ENCODE peak calls at places on chromosome 13, in four cellular contexts. E, L, R and F are unnamed samples. For H3K4me1, the result is how much of the 10 kb centered on the place peaks cover.

GRCh38 chr13:49602005-49602404 is 16.6 kb upstream of the RCBTB1 start:
- DNase-seq in E (no peak), L (no peak), R (no peak), F (no peak)

GRCh38 chr13:33025220-33025744 is 9.1 kb downstream of the KL start:
- DNase-seq in E (no peak), L (no peak), R (no peak), F (peak)

GRCh38 chr13:64272681-64273080 is 2857.0 kb upstream of the PCDH20 start:
- DNase-seq in E (no peak), L (no peak), R (no peak), F (no peak)

GRCh38 chr13:83536941-83537340 is 345.3 kb downstream of the SLITRK1 start:
- DNase-seq in E (no peak), L (no peak), R (no peak), F (no peak)

GRCh38 chr13:98216135-98216565 is 39.1 kb upstream of the RNF113B start:
- DNase-seq in E (no peak), L (peak), R (no peak), F (no peak)

GRCh38 chr13:51970251-51970793 is 40.9 kb downstream of the ATP7B start:
- DNase-seq in E (no peak), L (no peak), R (no peak), F (no peak)

GRCh38 chr13:72983085-72983768 is 75.6 kb upstream of the KLF5 start:
- DNase-seq in E (no peak), L (peak), R (no peak), F (no peak)

GRCh38 chr13:51998723-51999471 is 12.4 kb downstream of the ATP7B start:
- DNase-seq in E (no peak), L (no peak), R (no peak), F (peak)

GRCh38 chr13:76016799-76017198 is 380.7 kb downstream of the LMO7 start:
- DNase-seq in E (peak), L (no peak), R (no peak), F (peak)

DNA sequence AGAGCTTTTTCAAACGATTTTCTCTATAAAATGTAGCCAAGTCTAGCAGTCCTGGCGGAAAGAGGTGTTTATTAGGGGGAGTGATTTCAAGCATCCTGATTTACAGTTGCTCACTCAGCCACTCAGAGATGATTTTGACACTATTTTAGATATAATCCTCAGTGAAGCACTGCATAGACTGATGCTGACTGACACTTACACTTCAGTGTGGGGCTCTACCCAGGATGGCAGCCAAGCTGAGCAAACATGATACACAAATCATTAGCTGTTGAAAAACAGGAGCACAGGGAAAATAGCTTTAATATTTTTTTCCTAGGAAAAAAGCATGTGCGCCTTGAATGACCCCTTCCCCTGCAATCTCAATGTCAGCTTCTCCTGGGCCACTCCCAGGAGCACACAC is 36.6 kb downstream of the RCBTB2 start:
- DNase-seq in E (no peak), L (no peak), R (no peak), F (no peak)
- H3K4me1 ChIP-seq in E (under half), L (under half), R (under half), F (under half)

GRCh38 chr13:73983109-73983508 is 151.1 kb downstream of the KLF12 start:
- DNase-seq in E (no peak), L (no peak), R (no peak), F (no peak)

GRCh38 chr13:73987618-73988017 is 146.6 kb downstream of the KLF12 start:
- DNase-seq in E (no peak), L (no peak), R (no peak), F (no peak)

GRCh38 chr13:73984201-73984600 is 150.0 kb downstream of the KLF12 start:
- DNase-seq in E (no peak), L (no peak), R (no peak), F (no peak)

GRCh38 chr13:73985789-73986188 is 148.4 kb downstream of the KLF12 start:
- DNase-seq in E (no peak), L (no peak), R (no peak), F (no peak)

DNA sequence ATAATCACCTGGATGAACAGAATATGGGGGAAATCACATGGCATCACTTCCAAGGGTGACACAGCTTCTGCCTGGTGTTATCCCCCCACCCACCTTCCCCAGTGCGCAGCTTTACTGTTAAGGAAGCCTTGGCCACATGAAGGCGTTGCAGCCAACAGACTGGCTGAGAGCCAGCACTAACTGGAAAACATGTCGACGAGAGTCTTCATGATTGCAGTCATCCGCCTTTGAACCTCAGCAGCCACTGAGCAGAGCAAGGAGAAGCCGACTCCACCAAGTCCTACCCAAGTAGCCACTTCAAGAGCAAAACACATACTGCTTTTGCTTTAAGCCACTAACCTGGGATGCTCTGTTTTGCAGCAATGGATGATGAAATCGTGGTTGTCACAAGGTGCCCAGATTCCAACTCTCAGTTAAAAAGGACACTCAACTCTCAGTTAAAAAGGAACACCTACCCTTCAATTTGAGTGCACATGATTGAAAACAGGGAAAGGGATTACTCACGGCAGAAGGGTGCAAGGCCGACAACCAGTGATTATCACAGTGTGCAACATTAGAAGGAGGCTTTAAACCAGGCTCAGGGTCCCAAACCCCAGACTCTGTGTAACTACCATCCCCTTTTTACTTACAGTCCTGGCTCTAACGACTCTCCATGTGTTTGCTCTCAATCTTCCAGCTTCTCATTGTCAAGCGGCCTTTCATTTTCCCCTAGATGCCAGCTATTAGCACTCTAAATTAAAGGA is 149.1 kb downstream of the KLF12 start:
- DNase-seq in E (no peak), L (no peak), R (no peak), F (peak)
- H3K27ac ChIP-seq in E (no peak), L (no peak), R (no peak), F (no peak)

DNA sequence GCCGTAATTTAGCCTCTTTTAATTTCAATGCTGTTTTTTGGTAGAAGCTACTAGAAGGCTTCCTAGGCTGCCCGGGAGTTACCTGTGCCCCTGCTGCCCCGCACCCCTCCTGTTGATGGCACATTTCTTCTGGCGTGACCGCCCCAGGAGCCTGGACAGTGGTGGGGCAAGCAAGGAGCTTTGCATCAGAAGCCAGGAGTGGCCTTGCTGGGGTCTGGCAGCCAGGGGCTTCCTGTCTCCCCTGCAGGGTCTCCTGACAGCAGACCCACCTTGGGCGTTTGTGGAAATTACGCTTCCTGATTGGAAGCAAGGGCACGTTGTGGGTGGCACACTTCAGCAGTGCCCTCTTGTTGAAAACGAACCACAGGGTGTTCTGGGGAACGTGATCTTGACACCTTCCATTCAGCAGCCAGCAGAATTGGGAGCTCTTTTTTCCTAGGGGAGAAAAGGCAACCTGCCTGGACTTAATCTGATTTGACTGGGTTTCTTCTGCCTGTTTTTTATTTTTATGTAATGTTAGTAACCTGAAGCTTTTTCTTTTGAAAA is 90.0 kb upstream of the TEX29 start:
- DNase-seq in E (no peak), L (no peak), R (no peak), F (peak)
- H3K4me1 ChIP-seq in E (under half), L (under half), R (under half), F (under half)

GRCh38 chr13:71785361-71785760 is 81.6 kb downstream of the DACH1 start:
- DNase-seq in E (no peak), L (no peak), R (no peak), F (no peak)

GRCh38 chr13:71774863-71775262 is 92.1 kb downstream of the DACH1 start:
- DNase-seq in E (no peak), L (no peak), R (no peak), F (no peak)

GRCh38 chr13:71775946-71776345 is 91.1 kb downstream of the DACH1 start:
- DNase-seq in E (no peak), L (no peak), R (no peak), F (no peak)

GRCh38 chr13:71780546-71780945 is 86.5 kb downstream of the DACH1 start:
- DNase-seq in E (no peak), L (no peak), R (no peak), F (no peak)
- H3K27ac ChIP-seq in E (no peak), L (no peak), R (no peak), F (no peak)

DNA sequence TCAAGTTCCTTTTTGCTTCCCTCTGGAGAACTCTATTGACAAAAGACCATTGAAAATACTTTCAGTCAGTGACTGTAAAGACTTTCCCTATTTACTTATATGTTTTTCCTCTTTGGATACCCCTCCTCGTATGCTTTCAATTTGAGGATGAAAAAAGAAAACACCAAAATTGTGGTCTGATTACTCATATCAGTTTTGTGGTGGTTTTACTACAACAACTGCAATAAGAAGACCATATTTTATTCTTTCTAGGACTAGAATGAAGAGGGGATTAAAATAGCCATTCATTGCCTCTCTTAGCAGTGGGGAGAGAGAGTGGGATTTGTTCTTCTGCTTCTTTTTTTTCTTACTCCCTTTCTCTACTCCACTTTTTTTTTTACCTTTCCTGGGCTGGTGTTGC is 113.1 kb downstream of the ESD start:
- DNase-seq in E (no peak), L (no peak), R (no peak), F (no peak)
- H3K4me1 ChIP-seq in E (under half), L (under half), R (under half), F (under half)

GRCh38 chr13:37448072-37448471 is 150.5 kb downstream of the POSTN start:
- DNase-seq in E (no peak), L (no peak), R (no peak), F (no peak)
- H3K27ac ChIP-seq in E (no peak), L (no peak), R (peak), F (no peak)

DNA sequence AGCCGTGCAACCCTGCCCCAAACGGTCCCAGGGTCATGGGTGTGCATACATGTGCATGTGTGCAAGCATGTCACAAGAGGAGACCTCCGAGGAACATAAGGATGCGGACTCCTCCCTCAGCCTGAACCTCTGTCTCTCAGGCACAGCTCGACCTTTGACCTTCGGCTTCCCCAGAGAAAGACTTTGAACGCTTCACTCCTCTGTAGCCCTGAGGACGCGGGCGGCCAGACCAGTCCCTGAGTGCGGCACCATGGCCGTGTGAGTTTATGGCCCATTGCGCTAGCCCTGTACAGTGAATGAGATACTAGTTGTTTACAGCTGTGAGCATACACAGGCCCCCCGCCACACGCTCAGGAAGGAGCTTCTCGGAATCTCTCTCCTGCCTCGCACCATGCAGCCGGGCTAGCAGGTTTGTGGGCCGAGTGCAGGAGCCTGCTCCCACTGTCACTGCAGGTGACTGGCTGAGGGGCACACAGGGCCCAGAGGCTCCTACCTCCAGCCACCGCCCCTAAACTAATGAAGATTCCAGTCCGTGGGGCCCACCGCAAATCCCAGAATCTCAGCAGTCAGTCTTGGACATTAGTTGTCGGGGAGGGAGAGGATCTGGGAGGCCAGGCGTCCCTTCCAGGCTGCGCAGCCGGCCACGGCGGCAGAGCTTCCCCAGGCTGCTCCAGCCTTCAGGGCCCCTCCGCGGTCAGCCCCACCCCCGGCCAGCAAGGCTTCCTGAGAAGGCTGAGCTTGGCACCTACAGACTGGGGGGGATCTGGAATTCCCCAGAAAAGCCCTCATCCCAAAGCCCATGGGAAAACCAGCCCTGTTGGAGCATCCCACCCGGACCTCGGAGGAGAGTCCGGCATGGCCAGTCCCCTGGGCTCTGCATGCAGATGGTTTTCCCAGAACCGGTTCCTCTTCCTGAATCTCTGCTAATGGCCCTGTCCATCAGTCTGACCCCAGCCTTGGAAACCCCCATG is 10.6 kb downstream of the RASA3 start:
- DNase-seq in E (no peak), L (no peak), R (no peak), F (no peak)
- H3K4me1 ChIP-seq in E (under half), L (under half), R (under half), F (under half)

GRCh38 chr13:40928980-40929379 is 90.1 kb downstream of the ELF1 start:
- DNase-seq in E (no peak), L (no peak), R (no peak), F (no peak)

GRCh38 chr13:40927929-40928328 is 91.2 kb downstream of the ELF1 start:
- DNase-seq in E (no peak), L (no peak), R (no peak), F (no peak)

GRCh38 chr13:40932252-40932651 is 86.9 kb downstream of the ELF1 start:
- DNase-seq in E (no peak), L (no peak), R (no peak), F (no peak)

GRCh38 chr13:40933508-40933907 is 85.6 kb downstream of the ELF1 start:
- DNase-seq in E (no peak), L (no peak), R (no peak), F (no peak)
- H3K27ac ChIP-seq in E (no peak), L (no peak), R (no peak), F (no peak)